ENCODE peak calls at places on chromosomes 4 and X, in ten cellular contexts. C, T, Z, U, Q, D, H, M, V and F are unnamed samples.

GRCh38 chr4:1242506-1243450 is 6.2 kb downstream of the CTBP1 start:
- DNase-seq in C (no peak), T (no peak), Z (no peak), U (peak; percentile 38), Q (no peak), D (peak; percentile 36), H (no peak), M (no peak), V (no peak), F (peak; percentile 23)

GRCh38 chr4:138910201-138910913 is 105.2 kb upstream of the NOCT start:
- DNase-seq in C (no peak), T (no peak), Z (peak; percentile 23), U (no peak), Q (no peak), D (no peak), H (no peak), M (peak; percentile 55), V (no peak), F (no peak)

GRCh38 chr4:7904942-7905341 is 34.7 kb downstream of the AFAP1 start:
- DNase-seq in C (no peak), T (no peak), Z (peak; percentile 97), U (no peak), Q (no peak), D (no peak), H (no peak), M (peak; percentile 94), V (no peak), F (no peak)

GRCh38 chr4:82677327-82677726 is 115.5 kb upstream of the TMEM150C start:
- DNase-seq in C (no peak), T (no peak), Z (no peak), U (no peak), Q (no peak), D (no peak), H (no peak), M (no peak), V (no peak), F (no peak)

GRCh38 chr4:44927361-44928061 is 201.2 kb upstream of the GNPDA2 start:
- DNase-seq in C (no peak), T (peak; percentile 2), Z (peak; percentile 22), U (no peak), Q (peak; percentile 4), D (no peak), H (no peak), M (peak; percentile 14), V (no peak), F (no peak)

GRCh38 chr4:103422467-103423219 is 224.5 kb upstream of the CENPE start:
- DNase-seq in C (no peak), T (no peak), Z (no peak), U (no peak), Q (no peak), D (no peak), H (no peak), M (no peak), V (no peak), F (no peak)

GRCh38 chr4:1323635-1324442 is 23.2 kb upstream of the UVSSA start:
- DNase-seq in C (no peak), T (peak; percentile 63), Z (peak; percentile 86), U (no peak), Q (no peak), D (no peak), H (no peak), M (peak; percentile 97), V (no peak), F (no peak)

GRCh38 chr4:149987330-149987751 is 90.9 kb upstream of the DCLK2 start:
- DNase-seq in C (peak; percentile 7), T (no peak), Z (peak; percentile 38), U (no peak), Q (no peak), D (no peak), H (no peak), M (no peak), V (no peak), F (no peak)

GRCh38 chr4:4247711-4248035 is 350 bp downstream of the TMEM128 start:
- DNase-seq in C (no peak), T (no peak), Z (no peak), U (no peak), Q (no peak), D (no peak), H (no peak), M (peak; percentile 18), V (no peak), F (no peak)

GRCh38 chr4:4248036-4248884 is at the start of gene TMEM128:
- DNase-seq in C (peak; percentile 93), T (peak; percentile 92), Z (peak; percentile 95), U (peak; percentile 97), Q (peak; percentile 97), D (peak; percentile 92), H (peak; percentile 88), M (peak; percentile 93), V (peak; percentile 88), F (peak; percentile 92)

GRCh38 chr4:4249876-4250275 is 1.9 kb upstream of the TMEM128 start:
- DNase-seq in C (no peak), T (no peak), Z (no peak), U (no peak), Q (no peak), D (no peak), H (no peak), M (no peak), V (no peak), F (no peak)

GRCh38 chr4:4245172-4245571 is 2.9 kb downstream of the TMEM128 start:
- DNase-seq in C (no peak), T (no peak), Z (no peak), U (no peak), Q (no peak), D (no peak), H (no peak), M (no peak), V (no peak), F (no peak)

DNA sequence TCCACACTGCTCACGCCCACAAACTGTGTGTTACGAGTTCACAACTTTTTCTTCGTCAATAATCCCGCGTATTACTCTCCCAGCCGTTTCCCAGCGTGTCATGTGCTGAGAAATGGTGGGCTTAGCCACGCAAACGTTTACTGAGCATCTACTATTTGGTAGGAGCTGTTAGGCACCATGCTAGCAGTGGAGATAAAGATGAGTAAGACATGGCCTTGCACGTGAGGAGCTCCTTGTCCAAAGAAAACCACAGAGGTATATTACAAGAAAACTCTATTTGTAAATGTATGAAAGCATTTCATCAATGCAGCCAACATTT is 821 bp upstream of the TMEM128 start:
- DNase-seq in C (no peak), T (no peak), Z (no peak), U (no peak), Q (no peak), D (no peak), H (no peak), M (peak; percentile 22), V (no peak), F (no peak)
- TF ChIP-seq CTCF in C (no peak), T (no peak), Z (no peak), U (no peak), Q (no peak), D (no peak), H (no peak), M (no peak), V (no peak), F (no peak)

GRCh38 chr4:184461711-184462110 is 12.6 kb downstream of the IRF2 start:
- DNase-seq in C (no peak), T (no peak), Z (no peak), U (no peak), Q (no peak), D (no peak), H (no peak), M (no peak), V (no peak), F (no peak)

GRCh38 chr4:184463158-184463557 is 11.2 kb downstream of the IRF2 start:
- DNase-seq in C (no peak), T (no peak), Z (no peak), U (no peak), Q (no peak), D (no peak), H (no peak), M (no peak), V (no peak), F (no peak)

GRCh38 chr4:184459413-184459812 is 14.9 kb downstream of the IRF2 start:
- DNase-seq in C (no peak), T (no peak), Z (no peak), U (no peak), Q (no peak), D (no peak), H (no peak), M (peak; percentile 77), V (no peak), F (no peak)

GRCh38 chr4:184462724-184463123 is 11.6 kb downstream of the IRF2 start:
- DNase-seq in C (no peak), T (no peak), Z (no peak), U (no peak), Q (no peak), D (no peak), H (no peak), M (no peak), V (no peak), F (no peak)

GRCh38 chr4:184460495-184461285 is 13.7 kb downstream of the IRF2 start:
- DNase-seq in C (no peak), T (no peak), Z (no peak), U (no peak), Q (no peak), D (no peak), H (no peak), M (no peak), V (no peak), F (no peak)
- TF ChIP-seq CTCF in C (no peak), T (no peak), Z (no peak), U (no peak), Q (no peak), D (no peak), H (no peak), M (no peak), V (no peak), F (no peak)

GRCh38 chr4:73129319-73129718 is 59.8 kb upstream of the COX18 start:
- DNase-seq in C (no peak), T (no peak), Z (no peak), U (no peak), Q (no peak), D (no peak), H (no peak), M (no peak), V (no peak), F (no peak)

GRCh38 chr4:73131281-73131680 is 61.8 kb upstream of the COX18 start:
- DNase-seq in C (no peak), T (no peak), Z (no peak), U (no peak), Q (no peak), D (no peak), H (no peak), M (no peak), V (no peak), F (no peak)

GRCh38 chr4:73133784-73134183 is 64.3 kb upstream of the COX18 start:
- DNase-seq in C (no peak), T (no peak), Z (no peak), U (no peak), Q (no peak), D (no peak), H (no peak), M (no peak), V (no peak), F (no peak)

GRCh38 chr4:73127839-73128448 is 58.4 kb upstream of the COX18 start:
- DNase-seq in C (no peak), T (no peak), Z (no peak), U (peak; percentile 58), Q (no peak), D (no peak), H (no peak), M (peak; percentile 5), V (no peak), F (no peak)
- TF ChIP-seq CTCF in C (peak; percentile 15), T (no peak), Z (peak; percentile 40), U (peak; percentile 70), Q (peak; percentile 28), D (no peak), H (no peak), M (peak; percentile 20), V (peak; percentile 54), F (no peak)

DNA sequence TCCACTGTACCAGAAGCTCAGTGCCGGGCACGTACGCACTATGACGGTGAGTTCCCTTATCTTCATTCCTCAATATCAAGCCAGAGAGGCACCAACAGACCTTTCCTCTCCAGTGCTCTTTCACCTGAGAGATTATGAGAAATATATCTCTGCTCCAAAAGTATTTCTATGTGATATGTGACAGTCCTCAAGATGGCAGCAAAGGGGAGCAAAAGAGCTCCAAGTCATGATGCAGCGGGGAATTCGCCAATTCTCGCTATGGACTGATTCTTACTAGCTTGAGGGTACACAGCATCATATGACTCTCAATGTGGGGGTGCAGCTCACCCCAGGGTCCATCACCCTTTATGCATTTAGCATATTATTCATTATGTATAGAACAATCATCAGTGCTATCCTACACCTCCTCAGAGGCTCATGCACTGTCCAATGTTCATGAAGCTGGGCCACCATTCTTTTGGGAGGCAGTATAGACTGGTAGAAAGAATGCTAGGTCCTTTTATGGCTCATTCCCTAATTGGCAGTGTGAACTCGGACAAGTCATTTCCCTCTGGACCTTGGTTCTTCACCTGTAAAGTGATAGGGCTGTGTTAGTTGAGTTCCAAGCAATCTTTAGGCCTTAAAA is 12.8 kb upstream of the IQSEC2 start:
- DNase-seq in C (no peak), T (no peak), Z (peak; percentile 11), U (no peak), Q (no peak), D (no peak), H (no peak), M (peak; percentile 26), V (no peak), F (no peak)
- TF ChIP-seq CTCF in C (no peak), T (no peak), Z (peak; percentile 29), U (peak; percentile 56), Q (no peak), D (no peak), H (no peak), M (peak; percentile 44), V (peak; percentile 27), F (no peak)